ENCODE peak calls at places on chromosomes 12 and 14, in nine cellular contexts. V, B, S, R, Y, L, C, X and Q are unnamed samples.
A peak's percentile ranks its signal among the peaks of the same experiment; 100 is the strongest.

GRCh38 chr12:78887008-78887407 is 22.4 kb downstream of the SYT1 start:
- DNase-seq in V (no peak), B (no peak), S (peak; percentile 80), R (peak; percentile 90), Y (peak; percentile 75), L (peak; percentile 93), C (no peak), X (peak; percentile 76), Q (no peak)

GRCh38 chr14:92561906-92562489 is 48.4 kb downstream of the RIN3 start:
- DNase-seq in V (no peak), B (no peak), S (no peak), R (no peak), Y (no peak), L (no peak), C (no peak), X (no peak), Q (no peak)

GRCh38 chr14:88323520-88324199 is 591 bp upstream of the KCNK10 start:
- DNase-seq in V (no peak), B (no peak), S (peak; percentile 1), R (no peak), Y (no peak), L (peak; percentile 32), C (no peak), X (peak; percentile 52), Q (peak; percentile 64)

GRCh38 chr14:72559669-72560068 is 334.2 kb downstream of the DPF3 start:
- DNase-seq in V (no peak), B (no peak), S (no peak), R (no peak), Y (no peak), L (no peak), C (no peak), X (peak; percentile 79), Q (no peak)

GRCh38 chr14:45072121-45072520 is 11.8 kb upstream of the PRPF39 start:
- DNase-seq in V (no peak), B (no peak), S (no peak), R (no peak), Y (no peak), L (no peak), C (no peak), X (no peak), Q (no peak)

GRCh38 chr14:68269136-68269535 is 449.6 kb downstream of the RAD51B start:
- DNase-seq in V (no peak), B (no peak), S (no peak), R (no peak), Y (no peak), L (peak; percentile 54), C (no peak), X (no peak), Q (no peak)

GRCh38 chr14:22896351-22896750 is 13.3 kb downstream of the REM2 start:
- DNase-seq in V (no peak), B (no peak), S (no peak), R (no peak), Y (no peak), L (no peak), C (no peak), X (no peak), Q (no peak)

GRCh38 chr12:109981311-109981710 is 14.9 kb downstream of the GIT2 start:
- DNase-seq in V (no peak), B (no peak), S (no peak), R (no peak), Y (no peak), L (no peak), C (no peak), X (no peak), Q (no peak)

GRCh38 chr12:119296535-119296934 is 38.0 kb upstream of the CCDC60 start:
- DNase-seq in V (no peak), B (no peak), S (no peak), R (no peak), Y (no peak), L (no peak), C (no peak), X (no peak), Q (no peak)

GRCh38 chr14:29741909-29742401 is 185.7 kb downstream of the PRKD1 start:
- DNase-seq in V (no peak), B (no peak), S (peak; percentile 57), R (peak; percentile 84), Y (no peak), L (peak; percentile 46), C (no peak), X (no peak), Q (no peak)

GRCh38 chr14:32366256-32366655 is 37.2 kb downstream of the AKAP6 start:
- DNase-seq in V (no peak), B (no peak), S (no peak), R (peak; percentile 59), Y (peak; percentile 4), L (peak; percentile 67), C (no peak), X (peak; percentile 53), Q (no peak)

GRCh38 chr14:74856366-74856765 is 19.6 kb downstream of the PROX2 start:
- DNase-seq in V (no peak), B (no peak), S (no peak), R (no peak), Y (no peak), L (no peak), C (no peak), X (no peak), Q (no peak)

GRCh38 chr14:74853581-74853980 is 22.4 kb downstream of the PROX2 start:
- DNase-seq in V (no peak), B (no peak), S (no peak), R (no peak), Y (no peak), L (peak; percentile 39), C (no peak), X (no peak), Q (no peak)

GRCh38 chr14:74855945-74856344 is 20.0 kb downstream of the PROX2 start:
- DNase-seq in V (no peak), B (no peak), S (no peak), R (no peak), Y (no peak), L (no peak), C (no peak), X (no peak), Q (no peak)

GRCh38 chr14:74852922-74853530 is 22.9 kb downstream of the PROX2 start:
- DNase-seq in V (no peak), B (no peak), S (peak; percentile 84), R (peak; percentile 42), Y (no peak), L (peak; percentile 82), C (no peak), X (no peak), Q (no peak)

DNA sequence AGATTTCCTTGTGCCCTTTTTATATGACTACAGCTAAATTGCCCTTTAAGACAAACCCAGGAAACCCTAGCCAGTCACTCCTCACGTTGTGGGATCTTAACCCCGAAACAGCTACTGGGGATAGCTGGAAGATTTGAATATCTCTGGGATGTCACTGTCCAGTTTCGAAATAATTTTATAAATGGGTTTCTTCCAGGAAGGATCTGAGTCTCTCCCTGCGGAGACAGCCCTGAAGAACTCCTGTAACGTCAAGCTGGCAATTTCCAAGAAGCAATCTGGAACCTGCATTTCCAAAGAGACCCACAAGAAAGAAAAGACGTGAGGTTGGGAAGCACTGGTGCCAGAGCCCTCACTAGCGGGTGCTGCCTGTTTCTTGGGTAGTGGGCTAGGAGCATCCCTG is 20.9 kb downstream of the PROX2 start:
- DNase-seq in V (no peak), B (no peak), S (no peak), R (no peak), Y (no peak), L (no peak), C (no peak), X (no peak), Q (no peak)
- H3K9ac ChIP-seq in V (no peak overlapping the region), B (no peak overlapping the region), S (no peak overlapping the region), R (no peak overlapping the region), Y (no peak overlapping the region), L (no peak overlapping the region), C (no peak overlapping the region), X (no peak overlapping the region), Q (no peak overlapping the region)

GRCh38 chr12:91382081-91382543 is 199.5 kb upstream of the DCN start:
- DNase-seq in V (peak; percentile 90), B (no peak), S (peak; percentile 80), R (peak; percentile 59), Y (peak; percentile 90), L (peak; percentile 78), C (peak; percentile 48), X (peak; percentile 88), Q (peak; percentile 89)
- H3K9ac ChIP-seq in V (no peak overlapping the region), B (peak overlapping the region; percentile 59), S (peak overlapping the region; percentile 64), R (peak overlapping the region; percentile 83), Y (peak overlapping the region; percentile 31), L (peak overlapping the region; percentile 75), C (no peak overlapping the region), X (peak overlapping the region; percentile 71), Q (peak overlapping the region; percentile 87)

GRCh38 chr12:45987339-45987726 is 3.0 kb downstream of the SCAF11 start:
- DNase-seq in V (no peak), B (no peak), S (no peak), R (no peak), Y (no peak), L (no peak), C (no peak), X (no peak), Q (no peak)

GRCh38 chr12:45988259-45988658 is 2.1 kb downstream of the SCAF11 start:
- DNase-seq in V (no peak), B (no peak), S (peak; percentile 82), R (peak; percentile 40), Y (peak; percentile 55), L (peak; percentile 86), C (no peak), X (no peak), Q (no peak)

GRCh38 chr12:45989277-45989856 is 1.0 kb downstream of the SCAF11 start:
- DNase-seq in V (no peak), B (no peak), S (peak; percentile 26), R (peak; percentile 27), Y (peak; percentile 58), L (peak; percentile 75), C (no peak), X (no peak), Q (no peak)

GRCh38 chr12:45989857-45990467 is 412 bp downstream of the SCAF11 start:
- DNase-seq in V (peak; percentile 81), B (no peak), S (peak; percentile 47), R (peak; percentile 39), Y (peak; percentile 34), L (peak; percentile 78), C (peak; percentile 41), X (peak; percentile 68), Q (peak; percentile 56)

GRCh38 chr12:45986646-45987338 is 3.6 kb downstream of the SCAF11 start:
- DNase-seq in V (no peak), B (no peak), S (no peak), R (no peak), Y (no peak), L (peak; percentile 35), C (no peak), X (peak; percentile 94), Q (no peak)
- H3K9ac ChIP-seq in V (no peak overlapping the region), B (no peak overlapping the region), S (no peak overlapping the region), R (no peak overlapping the region), Y (no peak overlapping the region), L (peak overlapping the region; percentile 10), C (no peak overlapping the region), X (peak overlapping the region; percentile 10), Q (no peak overlapping the region)

GRCh38 chr12:28390716-28391452 is 200.6 kb downstream of the CCDC91 start:
- DNase-seq in V (no peak), B (no peak), S (peak; percentile 52), R (peak; percentile 44), Y (no peak), L (peak; percentile 65), C (no peak), X (no peak), Q (no peak)
- H3K9ac ChIP-seq in V (no peak overlapping the region), B (no peak overlapping the region), S (no peak overlapping the region), R (no peak overlapping the region), Y (no peak overlapping the region), L (peak overlapping the region; percentile 12), C (no peak overlapping the region), X (no peak overlapping the region), Q (no peak overlapping the region)